ENCODE peak calls at places on chromosome 14, in ten cellular contexts. One of them, this sample, is unnamed.

GRCh38 chr14:53399057-53399456 is 245.9 kb upstream of the DDHD1 start:
- DNase-seq in PC-3: peak
- DNase-seq in adrenal gland: no peak
- DNase-seq in CD8-positive, alpha-beta T cell: no peak
- DNase-seq in heart left ventricle: no peak
- DNase-seq in CD4-positive, CD25-positive, alpha-beta regulatory T cell: no peak
- DNase-seq in ovary: no peak
- DNase-seq in keratinocyte: no peak
- DNase-seq in tibial artery: no peak
- DNase-seq in right lobe of liver: no peak
- DNase-seq in this sample: peak

GRCh38 chr14:105286759-105287144 is 14.0 kb downstream of the BRF1 start:
- DNase-seq in right lobe of liver: no peak
- DNase-seq in ovary: no peak
- DNase-seq in PC-3: no peak
- DNase-seq in keratinocyte: no peak
- DNase-seq in CD4-positive, CD25-positive, alpha-beta regulatory T cell: no peak
- DNase-seq in CD8-positive, alpha-beta T cell: no peak
- DNase-seq in adrenal gland: no peak
- DNase-seq in tibial artery: no peak
- DNase-seq in heart left ventricle: no peak
- DNase-seq in this sample: no peak

GRCh38 chr14:52328286-52328685 is 14.2 kb downstream of the PTGER2 start:
- DNase-seq in heart left ventricle: no peak
- DNase-seq in adrenal gland: no peak
- DNase-seq in PC-3: peak
- DNase-seq in tibial artery: no peak
- DNase-seq in CD4-positive, CD25-positive, alpha-beta regulatory T cell: no peak
- DNase-seq in keratinocyte: no peak
- DNase-seq in ovary: no peak
- DNase-seq in CD8-positive, alpha-beta T cell: no peak
- DNase-seq in right lobe of liver: no peak
- DNase-seq in this sample: no peak

GRCh38 chr14:104545151-104545931 is 34.2 kb upstream of the C14orf180 start:
- DNase-seq in right lobe of liver: no peak
- DNase-seq in CD4-positive, CD25-positive, alpha-beta regulatory T cell: no peak
- DNase-seq in CD8-positive, alpha-beta T cell: no peak
- DNase-seq in ovary: no peak
- DNase-seq in PC-3: no peak
- DNase-seq in tibial artery: no peak
- DNase-seq in heart left ventricle: no peak
- DNase-seq in keratinocyte: no peak
- DNase-seq in adrenal gland: no peak
- DNase-seq in this sample: no peak

GRCh38 chr14:101716956-101717662 is 44.4 kb upstream of the PPP2R5C start:
- DNase-seq in right lobe of liver: no peak
- DNase-seq in keratinocyte: no peak
- DNase-seq in heart left ventricle: no peak
- DNase-seq in CD8-positive, alpha-beta T cell: no peak
- DNase-seq in CD4-positive, CD25-positive, alpha-beta regulatory T cell: no peak
- DNase-seq in tibial artery: no peak
- DNase-seq in ovary: no peak
- DNase-seq in adrenal gland: no peak
- DNase-seq in PC-3: no peak
- DNase-seq in this sample: no peak

GRCh38 chr14:65080954-65081747 is 21.2 kb downstream of the MAX start:
- DNase-seq in right lobe of liver: no peak
- DNase-seq in keratinocyte: no peak
- DNase-seq in CD4-positive, CD25-positive, alpha-beta regulatory T cell: no peak
- DNase-seq in adrenal gland: no peak
- DNase-seq in heart left ventricle: no peak
- DNase-seq in CD8-positive, alpha-beta T cell: no peak
- DNase-seq in tibial artery: no peak
- DNase-seq in PC-3: no peak
- DNase-seq in ovary: no peak
- DNase-seq in this sample: no peak

GRCh38 chr14:99247091-99247729 is 24.8 kb downstream of the BCL11B start:
- DNase-seq in CD4-positive, CD25-positive, alpha-beta regulatory T cell: no peak
- DNase-seq in adrenal gland: no peak
- DNase-seq in heart left ventricle: no peak
- DNase-seq in PC-3: no peak
- DNase-seq in tibial artery: no peak
- DNase-seq in keratinocyte: no peak
- DNase-seq in CD8-positive, alpha-beta T cell: no peak
- DNase-seq in ovary: no peak
- DNase-seq in right lobe of liver: no peak
- DNase-seq in this sample: no peak

GRCh38 chr14:95467232-95467631 is 49.2 kb downstream of the SYNE3 start:
- DNase-seq in CD8-positive, alpha-beta T cell: no peak
- DNase-seq in keratinocyte: no peak
- DNase-seq in PC-3: no peak
- DNase-seq in ovary: no peak
- DNase-seq in right lobe of liver: peak
- DNase-seq in CD4-positive, CD25-positive, alpha-beta regulatory T cell: no peak
- DNase-seq in adrenal gland: no peak
- DNase-seq in heart left ventricle: no peak
- DNase-seq in tibial artery: no peak
- DNase-seq in this sample: no peak

GRCh38 chr14:59675394-59675793 is 98.8 kb upstream of the CCDC175 start:
- DNase-seq in CD8-positive, alpha-beta T cell: no peak
- DNase-seq in right lobe of liver: no peak
- DNase-seq in tibial artery: no peak
- DNase-seq in adrenal gland: no peak
- DNase-seq in PC-3: no peak
- DNase-seq in ovary: no peak
- DNase-seq in heart left ventricle: no peak
- DNase-seq in CD4-positive, CD25-positive, alpha-beta regulatory T cell: no peak
- DNase-seq in keratinocyte: no peak
- DNase-seq in this sample: no peak

GRCh38 chr14:22178330-22178981 is 410.6 kb downstream of the DAD1 start:
- DNase-seq in PC-3: no peak
- DNase-seq in CD4-positive, CD25-positive, alpha-beta regulatory T cell: no peak
- DNase-seq in ovary: no peak
- DNase-seq in CD8-positive, alpha-beta T cell: no peak
- DNase-seq in keratinocyte: no peak
- DNase-seq in heart left ventricle: no peak
- DNase-seq in right lobe of liver: no peak
- DNase-seq in adrenal gland: no peak
- DNase-seq in tibial artery: peak
- DNase-seq in this sample: peak

GRCh38 chr14:102140750-102141145 is 1.1 kb downstream of the WDR20 start:
- DNase-seq in right lobe of liver: no peak
- DNase-seq in PC-3: peak
- DNase-seq in CD4-positive, CD25-positive, alpha-beta regulatory T cell: no peak
- DNase-seq in tibial artery: no peak
- DNase-seq in heart left ventricle: no peak
- DNase-seq in CD8-positive, alpha-beta T cell: no peak
- DNase-seq in keratinocyte: no peak
- DNase-seq in ovary: no peak
- DNase-seq in adrenal gland: no peak
- DNase-seq in this sample: no peak

GRCh38 chr14:50432131-50432530 is 35.5 kb upstream of the CDKL1 start:
- DNase-seq in CD8-positive, alpha-beta T cell: no peak
- DNase-seq in PC-3: no peak
- DNase-seq in heart left ventricle: no peak
- DNase-seq in adrenal gland: no peak
- DNase-seq in right lobe of liver: no peak
- DNase-seq in tibial artery: no peak
- DNase-seq in ovary: no peak
- DNase-seq in keratinocyte: no peak
- DNase-seq in CD4-positive, CD25-positive, alpha-beta regulatory T cell: no peak
- DNase-seq in this sample: no peak

GRCh38 chr14:50434530-50434929 is 37.8 kb upstream of the CDKL1 start:
- DNase-seq in adrenal gland: no peak
- DNase-seq in ovary: no peak
- DNase-seq in PC-3: no peak
- DNase-seq in heart left ventricle: no peak
- DNase-seq in keratinocyte: no peak
- DNase-seq in right lobe of liver: no peak
- DNase-seq in tibial artery: no peak
- DNase-seq in CD8-positive, alpha-beta T cell: no peak
- DNase-seq in CD4-positive, CD25-positive, alpha-beta regulatory T cell: no peak
- DNase-seq in this sample: no peak
- H3K27ac ChIP-seq in adrenal gland: no peak
- H3K27ac ChIP-seq in ovary: no peak
- H3K27ac ChIP-seq in PC-3: no peak
- H3K27ac ChIP-seq in heart left ventricle: no peak
- H3K27ac ChIP-seq in keratinocyte: no peak
- H3K27ac ChIP-seq in right lobe of liver: no peak
- H3K27ac ChIP-seq in tibial artery: no peak
- H3K27ac ChIP-seq in CD8-positive, alpha-beta T cell: no peak
- H3K27ac ChIP-seq in CD4-positive, CD25-positive, alpha-beta regulatory T cell: no peak
- H3K27ac ChIP-seq in this sample: no peak

DNA sequence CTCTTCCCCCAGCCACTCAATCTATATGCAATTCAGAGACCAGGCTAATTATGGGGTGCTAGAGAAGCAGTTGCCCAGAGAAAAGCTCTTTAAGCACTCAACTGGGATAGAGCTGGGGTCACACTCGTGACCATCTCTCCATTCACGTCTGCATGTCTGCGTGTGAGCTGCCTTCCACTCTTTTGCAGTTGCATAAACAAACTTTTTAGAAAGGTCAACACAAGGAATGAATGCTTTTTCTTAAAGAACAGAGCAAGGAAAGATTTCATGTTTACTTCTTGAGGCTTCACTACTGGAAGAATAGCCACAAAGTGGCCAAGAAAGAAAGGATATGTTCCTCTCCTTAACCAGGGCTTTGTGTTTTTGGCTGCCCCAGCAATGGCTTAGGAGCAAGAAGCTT is 151.1 kb downstream of the SAMD4A start:
- DNase-seq in right lobe of liver: no peak
- DNase-seq in adrenal gland: no peak
- DNase-seq in heart left ventricle: no peak
- DNase-seq in CD4-positive, CD25-positive, alpha-beta regulatory T cell: no peak
- DNase-seq in tibial artery: no peak
- DNase-seq in PC-3: no peak
- DNase-seq in ovary: no peak
- DNase-seq in CD8-positive, alpha-beta T cell: no peak
- DNase-seq in keratinocyte: no peak
- DNase-seq in this sample: no peak
- H3K27ac ChIP-seq in right lobe of liver: no peak
- H3K27ac ChIP-seq in adrenal gland: no peak
- H3K27ac ChIP-seq in heart left ventricle: no peak
- H3K27ac ChIP-seq in CD4-positive, CD25-positive, alpha-beta regulatory T cell: no peak
- H3K27ac ChIP-seq in tibial artery: peak
- H3K27ac ChIP-seq in PC-3: no peak
- H3K27ac ChIP-seq in ovary: no peak
- H3K27ac ChIP-seq in CD8-positive, alpha-beta T cell: no peak
- H3K27ac ChIP-seq in keratinocyte: no peak
- H3K27ac ChIP-seq in this sample: no peak

GRCh38 chr14:30607156-30607780 is 14.9 kb upstream of the SCFD1 start:
- DNase-seq in keratinocyte: no peak
- DNase-seq in right lobe of liver: no peak
- DNase-seq in ovary: no peak
- DNase-seq in PC-3: no peak
- DNase-seq in CD8-positive, alpha-beta T cell: no peak
- DNase-seq in heart left ventricle: no peak
- DNase-seq in tibial artery: no peak
- DNase-seq in adrenal gland: no peak
- DNase-seq in CD4-positive, CD25-positive, alpha-beta regulatory T cell: no peak
- DNase-seq in this sample: no peak

GRCh38 chr14:30610719-30611388 is 11.3 kb upstream of the SCFD1 start:
- DNase-seq in CD4-positive, CD25-positive, alpha-beta regulatory T cell: peak
- DNase-seq in keratinocyte: peak
- DNase-seq in tibial artery: peak
- DNase-seq in heart left ventricle: no peak
- DNase-seq in PC-3: peak
- DNase-seq in right lobe of liver: no peak
- DNase-seq in CD8-positive, alpha-beta T cell: peak
- DNase-seq in ovary: no peak
- DNase-seq in adrenal gland: peak
- DNase-seq in this sample: peak

GRCh38 chr14:30614155-30614554 is 8.0 kb upstream of the SCFD1 start:
- DNase-seq in adrenal gland: no peak
- DNase-seq in CD8-positive, alpha-beta T cell: no peak
- DNase-seq in right lobe of liver: no peak
- DNase-seq in keratinocyte: no peak
- DNase-seq in heart left ventricle: no peak
- DNase-seq in PC-3: no peak
- DNase-seq in CD4-positive, CD25-positive, alpha-beta regulatory T cell: no peak
- DNase-seq in tibial artery: no peak
- DNase-seq in ovary: no peak
- DNase-seq in this sample: no peak

GRCh38 chr14:30603402-30603801 is 18.7 kb upstream of the SCFD1 start:
- DNase-seq in heart left ventricle: no peak
- DNase-seq in CD8-positive, alpha-beta T cell: no peak
- DNase-seq in PC-3: peak
- DNase-seq in ovary: no peak
- DNase-seq in right lobe of liver: no peak
- DNase-seq in keratinocyte: no peak
- DNase-seq in CD4-positive, CD25-positive, alpha-beta regulatory T cell: no peak
- DNase-seq in adrenal gland: no peak
- DNase-seq in tibial artery: no peak
- DNase-seq in this sample: no peak

GRCh38 chr14:30608533-30609006 is 13.5 kb upstream of the SCFD1 start:
- DNase-seq in heart left ventricle: no peak
- DNase-seq in keratinocyte: no peak
- DNase-seq in right lobe of liver: no peak
- DNase-seq in adrenal gland: no peak
- DNase-seq in tibial artery: no peak
- DNase-seq in PC-3: peak
- DNase-seq in CD8-positive, alpha-beta T cell: no peak
- DNase-seq in CD4-positive, CD25-positive, alpha-beta regulatory T cell: no peak
- DNase-seq in ovary: no peak
- DNase-seq in this sample: no peak
- H3K27ac ChIP-seq in heart left ventricle: no peak
- H3K27ac ChIP-seq in keratinocyte: peak
- H3K27ac ChIP-seq in right lobe of liver: no peak
- H3K27ac ChIP-seq in adrenal gland: no peak
- H3K27ac ChIP-seq in tibial artery: no peak
- H3K27ac ChIP-seq in PC-3: peak
- H3K27ac ChIP-seq in CD8-positive, alpha-beta T cell: no peak
- H3K27ac ChIP-seq in CD4-positive, CD25-positive, alpha-beta regulatory T cell: no peak
- H3K27ac ChIP-seq in ovary: no peak
- H3K27ac ChIP-seq in this sample: no peak

GRCh38 chr14:23454445-23454856 is 15.1 kb upstream of the NGDN start:
- DNase-seq in keratinocyte: no peak
- DNase-seq in CD8-positive, alpha-beta T cell: no peak
- DNase-seq in ovary: no peak
- DNase-seq in tibial artery: no peak
- DNase-seq in adrenal gland: no peak
- DNase-seq in CD4-positive, CD25-positive, alpha-beta regulatory T cell: no peak
- DNase-seq in right lobe of liver: no peak
- DNase-seq in PC-3: no peak
- DNase-seq in heart left ventricle: no peak
- DNase-seq in this sample: no peak
- H3K27ac ChIP-seq in keratinocyte: no peak
- H3K27ac ChIP-seq in CD8-positive, alpha-beta T cell: no peak
- H3K27ac ChIP-seq in ovary: no peak
- H3K27ac ChIP-seq in tibial artery: no peak
- H3K27ac ChIP-seq in adrenal gland: no peak
- H3K27ac ChIP-seq in CD4-positive, CD25-positive, alpha-beta regulatory T cell: no peak
- H3K27ac ChIP-seq in right lobe of liver: no peak
- H3K27ac ChIP-seq in PC-3: no peak
- H3K27ac ChIP-seq in heart left ventricle: no peak
- H3K27ac ChIP-seq in this sample: no peak

GRCh38 chr14:56501909-56502530 is 77.6 kb upstream of the TMEM260 start:
- DNase-seq in tibial artery: no peak
- DNase-seq in heart left ventricle: no peak
- DNase-seq in CD8-positive, alpha-beta T cell: no peak
- DNase-seq in CD4-positive, CD25-positive, alpha-beta regulatory T cell: no peak
- DNase-seq in ovary: no peak
- DNase-seq in keratinocyte: no peak
- DNase-seq in right lobe of liver: no peak
- DNase-seq in adrenal gland: no peak
- DNase-seq in PC-3: no peak
- DNase-seq in this sample: no peak
- H3K27ac ChIP-seq in tibial artery: no peak
- H3K27ac ChIP-seq in heart left ventricle: no peak
- H3K27ac ChIP-seq in CD8-positive, alpha-beta T cell: no peak
- H3K27ac ChIP-seq in CD4-positive, CD25-positive, alpha-beta regulatory T cell: no peak
- H3K27ac ChIP-seq in ovary: no peak
- H3K27ac ChIP-seq in keratinocyte: no peak
- H3K27ac ChIP-seq in right lobe of liver: no peak
- H3K27ac ChIP-seq in adrenal gland: no peak
- H3K27ac ChIP-seq in PC-3: no peak
- H3K27ac ChIP-seq in this sample: no peak

This sample was measured in HL-60.